ENCODE peak calls at places on chromosome 20, in four cellular contexts. One of them, this sample, is unnamed.

GRCh38 chr20:16125810-16126209 is 447.4 kb downstream of the KIF16B start:
- DNase-seq in colonic mucosa: no peak
- DNase-seq in left ventricle myocardium inferior: no peak
- DNase-seq in CD8-positive, alpha-beta T cell: no peak
- DNase-seq in this sample: no peak

GRCh38 chr20:34528921-34529297 is 12.7 kb downstream of the DYNLRB1 start:
- DNase-seq in CD8-positive, alpha-beta T cell: no peak
- DNase-seq in colonic mucosa: no peak
- DNase-seq in left ventricle myocardium inferior: peak
- DNase-seq in this sample: peak

GRCh38 chr20:5786930-5787826 is 37.0 kb downstream of the SHLD1 start:
- DNase-seq in colonic mucosa: no peak
- DNase-seq in CD8-positive, alpha-beta T cell: no peak
- DNase-seq in left ventricle myocardium inferior: no peak
- DNase-seq in this sample: peak

GRCh38 chr20:44454301-44454963 is 21.2 kb upstream of the TTPAL start:
- DNase-seq in colonic mucosa: no peak
- DNase-seq in CD8-positive, alpha-beta T cell: no peak
- DNase-seq in left ventricle myocardium inferior: no peak
- DNase-seq in this sample: no peak

GRCh38 chr20:38649275-38649891 is 47.8 kb downstream of the ARHGAP40 start:
- DNase-seq in left ventricle myocardium inferior: no peak
- DNase-seq in colonic mucosa: no peak
- DNase-seq in CD8-positive, alpha-beta T cell: no peak
- DNase-seq in this sample: no peak

GRCh38 chr20:38680492-38681118 is 43.7 kb upstream of the SLC32A1 start:
- DNase-seq in left ventricle myocardium inferior: no peak
- DNase-seq in CD8-positive, alpha-beta T cell: no peak
- DNase-seq in colonic mucosa: no peak
- DNase-seq in this sample: peak

GRCh38 chr20:9617062-9617461 is 102.7 kb downstream of the LAMP5 start:
- DNase-seq in colonic mucosa: peak
- DNase-seq in left ventricle myocardium inferior: peak
- DNase-seq in CD8-positive, alpha-beta T cell: peak
- DNase-seq in this sample: no peak

GRCh38 chr20:21100590-21101452 is 5.3 kb downstream of the LINC00237 start:
- DNase-seq in colonic mucosa: peak
- DNase-seq in CD8-positive, alpha-beta T cell: no peak
- DNase-seq in left ventricle myocardium inferior: no peak
- DNase-seq in this sample: no peak

GRCh38 chr20:55269913-55270312 is 735.4 kb downstream of the CBLN4 start:
- DNase-seq in CD8-positive, alpha-beta T cell: no peak
- DNase-seq in colonic mucosa: no peak
- DNase-seq in left ventricle myocardium inferior: no peak
- DNase-seq in this sample: no peak

GRCh38 chr20:3046677-3047462 is 1.0 kb downstream of the MRPS26 start:
- DNase-seq in left ventricle myocardium inferior: no peak
- DNase-seq in colonic mucosa: peak
- DNase-seq in CD8-positive, alpha-beta T cell: no peak
- DNase-seq in this sample: no peak

GRCh38 chr20:36881888-36882287 is 6.0 kb downstream of the TLDC2 start:
- DNase-seq in left ventricle myocardium inferior: no peak
- DNase-seq in CD8-positive, alpha-beta T cell: no peak
- DNase-seq in colonic mucosa: no peak
- DNase-seq in this sample: no peak

GRCh38 chr20:20237093-20237959 is 130.6 kb upstream of the INSM1 start:
- DNase-seq in CD8-positive, alpha-beta T cell: no peak
- DNase-seq in colonic mucosa: peak
- DNase-seq in left ventricle myocardium inferior: no peak
- DNase-seq in this sample: no peak

GRCh38 chr20:63394069-63394468 is 32.9 kb upstream of the CHRNA4 start:
- DNase-seq in colonic mucosa: no peak
- DNase-seq in CD8-positive, alpha-beta T cell: no peak
- DNase-seq in left ventricle myocardium inferior: no peak
- DNase-seq in this sample: no peak

GRCh38 chr20:37519508-37520416 is 1.3 kb upstream of the NNAT start:
- DNase-seq in CD8-positive, alpha-beta T cell: no peak
- DNase-seq in colonic mucosa: no peak
- DNase-seq in left ventricle myocardium inferior: no peak
- DNase-seq in this sample: no peak

GRCh38 chr20:53037621-53038020 is 65.5 kb downstream of the TSHZ2 start:
- DNase-seq in left ventricle myocardium inferior: no peak
- DNase-seq in CD8-positive, alpha-beta T cell: no peak
- DNase-seq in colonic mucosa: no peak
- DNase-seq in this sample: no peak

GRCh38 chr20:4607287-4607713 is 114.4 kb upstream of the PRND start:
- DNase-seq in CD8-positive, alpha-beta T cell: peak
- DNase-seq in colonic mucosa: peak
- DNase-seq in left ventricle myocardium inferior: no peak
- DNase-seq in this sample: no peak

GRCh38 chr20:19915111-19915798 is 101.9 kb upstream of the NAA20 start:
- DNase-seq in left ventricle myocardium inferior: no peak
- DNase-seq in CD8-positive, alpha-beta T cell: no peak
- DNase-seq in colonic mucosa: no peak
- DNase-seq in this sample: no peak

GRCh38 chr20:20466341-20466879 is 98.5 kb downstream of the INSM1 start:
- DNase-seq in CD8-positive, alpha-beta T cell: no peak
- DNase-seq in left ventricle myocardium inferior: no peak
- DNase-seq in colonic mucosa: no peak
- DNase-seq in this sample: no peak

GRCh38 chr20:1661542-1662299 is 4.1 kb upstream of the SIRPG start:
- DNase-seq in left ventricle myocardium inferior: no peak
- DNase-seq in colonic mucosa: no peak
- DNase-seq in CD8-positive, alpha-beta T cell: peak
- DNase-seq in this sample: no peak

DNA sequence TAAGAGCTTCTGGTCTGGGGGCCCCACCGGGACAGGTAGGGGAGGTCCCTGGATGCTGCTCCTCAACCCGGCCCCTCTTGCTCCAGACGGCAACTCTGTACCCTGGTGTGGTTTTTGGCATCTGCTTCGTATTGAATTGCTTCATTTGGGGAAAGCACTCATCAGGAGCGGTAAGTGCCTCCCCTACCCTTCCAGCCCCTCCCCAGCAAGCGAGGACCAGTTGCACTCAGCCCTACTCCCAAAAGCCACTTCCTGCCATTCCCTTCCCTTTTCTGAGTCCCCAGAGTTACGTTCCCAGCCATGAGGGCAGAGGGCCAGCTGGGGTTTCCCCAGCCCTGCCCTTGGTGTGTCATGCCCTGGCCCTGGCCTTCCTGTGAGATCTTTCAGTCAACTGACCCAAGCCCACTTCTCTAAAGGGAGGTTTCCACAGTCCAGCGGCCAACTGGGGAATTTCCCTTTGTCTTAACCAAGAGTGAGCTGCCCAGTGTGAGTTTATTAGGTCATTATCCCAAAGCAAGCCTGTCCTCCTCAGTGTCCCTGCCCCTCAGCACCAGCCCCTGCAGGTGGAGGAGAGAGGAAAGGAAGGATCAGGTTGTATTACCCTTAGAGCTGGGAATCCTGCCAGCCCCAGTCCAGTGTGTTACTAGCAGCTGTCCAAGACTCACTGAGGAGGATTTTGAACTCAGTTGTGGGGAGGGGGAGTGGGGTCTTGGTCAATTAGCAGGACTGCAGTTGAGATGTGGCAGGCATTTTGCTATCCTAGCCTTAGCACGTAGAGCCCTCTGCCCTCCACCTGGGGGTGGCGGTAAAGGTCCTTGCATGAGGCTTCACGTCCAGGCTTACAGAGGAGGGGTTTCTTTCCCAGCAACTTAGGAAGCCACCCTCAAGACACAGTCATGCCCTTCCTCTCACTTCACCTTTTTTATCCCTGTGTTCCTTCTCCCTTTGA is 45.8 kb downstream of the TM9SF4 start:
- DNase-seq in left ventricle myocardium inferior: peak
- DNase-seq in colonic mucosa: peak
- DNase-seq in CD8-positive, alpha-beta T cell: no peak
- DNase-seq in this sample: peak
- H3K27ac ChIP-seq in left ventricle myocardium inferior: peak
- H3K27ac ChIP-seq in colonic mucosa: peak
- H3K27ac ChIP-seq in CD8-positive, alpha-beta T cell: no peak
- H3K27ac ChIP-seq in this sample: no peak

GRCh38 chr20:7272512-7272911 is 505.0 kb downstream of the BMP2 start:
- DNase-seq in CD8-positive, alpha-beta T cell: no peak
- DNase-seq in colonic mucosa: no peak
- DNase-seq in left ventricle myocardium inferior: no peak
- DNase-seq in this sample: no peak
- TF ChIP-seq CTCF in CD8-positive, alpha-beta T cell: no peak
- TF ChIP-seq CTCF in colonic mucosa: no peak
- TF ChIP-seq CTCF in left ventricle myocardium inferior: peak
- TF ChIP-seq CTCF in this sample: no peak

DNA sequence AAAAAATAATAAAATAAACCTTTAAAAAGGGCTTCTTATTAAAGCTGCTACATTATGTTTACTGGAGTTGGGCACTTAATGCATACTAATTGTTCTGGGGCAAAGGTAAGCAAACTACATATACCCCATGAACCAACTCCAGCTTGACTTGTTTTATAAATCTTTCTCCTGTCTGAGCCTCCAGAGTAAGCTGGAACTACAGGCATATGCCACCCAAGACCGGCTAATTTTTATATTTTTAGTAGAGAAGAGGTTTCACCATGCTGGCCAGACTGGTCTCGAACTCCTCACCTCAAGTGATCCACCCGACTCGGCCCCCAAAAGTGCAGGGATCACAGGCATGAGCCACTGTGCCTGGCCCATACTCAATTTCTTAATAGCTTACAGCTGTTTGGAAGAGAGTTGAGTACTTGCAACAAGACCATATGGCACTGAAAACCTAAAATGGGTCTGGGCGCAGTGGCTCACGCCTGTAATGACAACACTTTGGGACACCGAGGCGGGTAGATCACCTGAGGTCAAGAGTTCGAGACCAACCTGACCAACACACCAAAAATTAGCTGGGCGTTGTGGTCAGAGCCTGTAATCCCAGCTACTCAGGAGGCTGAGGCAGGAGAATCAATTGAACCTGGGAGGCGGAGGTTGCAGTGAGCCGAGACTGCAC is 19.9 kb downstream of the ROMO1 start:
- DNase-seq in left ventricle myocardium inferior: no peak
- DNase-seq in colonic mucosa: no peak
- DNase-seq in CD8-positive, alpha-beta T cell: no peak
- DNase-seq in this sample: no peak
- H3K27ac ChIP-seq in left ventricle myocardium inferior: peak
- H3K27ac ChIP-seq in colonic mucosa: no peak
- H3K27ac ChIP-seq in CD8-positive, alpha-beta T cell: no peak
- H3K27ac ChIP-seq in this sample: no peak

GRCh38 chr20:50153153-50153499 is 397 bp downstream of the PEDS1 start:
- DNase-seq in colonic mucosa: peak
- DNase-seq in left ventricle myocardium inferior: no peak
- DNase-seq in CD8-positive, alpha-beta T cell: no peak
- DNase-seq in this sample: no peak

GRCh38 chr20:50151034-50151743 is 2.3 kb downstream of the PEDS1 start:
- DNase-seq in CD8-positive, alpha-beta T cell: no peak
- DNase-seq in left ventricle myocardium inferior: no peak
- DNase-seq in colonic mucosa: peak
- DNase-seq in this sample: no peak

GRCh38 chr20:50149481-50150254 is 3.9 kb downstream of the PEDS1 start:
- DNase-seq in CD8-positive, alpha-beta T cell: no peak
- DNase-seq in colonic mucosa: no peak
- DNase-seq in left ventricle myocardium inferior: no peak
- DNase-seq in this sample: no peak

GRCh38 chr20:50153500-50154377 is at the start of gene PEDS1:
- DNase-seq in CD8-positive, alpha-beta T cell: peak
- DNase-seq in left ventricle myocardium inferior: peak
- DNase-seq in colonic mucosa: peak
- DNase-seq in this sample: peak

GRCh38 chr20:50152394-50153152 is 950 bp downstream of the PEDS1 start:
- DNase-seq in colonic mucosa: peak
- DNase-seq in left ventricle myocardium inferior: no peak
- DNase-seq in CD8-positive, alpha-beta T cell: no peak
- DNase-seq in this sample: no peak
- TF ChIP-seq CTCF in colonic mucosa: no peak
- TF ChIP-seq CTCF in left ventricle myocardium inferior: no peak
- TF ChIP-seq CTCF in CD8-positive, alpha-beta T cell: no peak
- TF ChIP-seq CTCF in this sample: no peak

GRCh38 chr20:24785141-24785924 is 163.7 kb upstream of the CST7 start:
- DNase-seq in CD8-positive, alpha-beta T cell: no peak
- DNase-seq in left ventricle myocardium inferior: no peak
- DNase-seq in colonic mucosa: no peak
- DNase-seq in this sample: no peak
- H3K27ac ChIP-seq in CD8-positive, alpha-beta T cell: no peak
- H3K27ac ChIP-seq in left ventricle myocardium inferior: no peak
- H3K27ac ChIP-seq in colonic mucosa: no peak
- H3K27ac ChIP-seq in this sample: no peak

GRCh38 chr20:58837717-58838116 is 13.0 kb downstream of the GNAS-AS1 start:
- DNase-seq in left ventricle myocardium inferior: no peak
- DNase-seq in colonic mucosa: no peak
- DNase-seq in CD8-positive, alpha-beta T cell: no peak
- DNase-seq in this sample: no peak
- TF ChIP-seq CTCF in left ventricle myocardium inferior: no peak
- TF ChIP-seq CTCF in colonic mucosa: no peak
- TF ChIP-seq CTCF in CD8-positive, alpha-beta T cell: no peak
- TF ChIP-seq CTCF in this sample: no peak

DNA sequence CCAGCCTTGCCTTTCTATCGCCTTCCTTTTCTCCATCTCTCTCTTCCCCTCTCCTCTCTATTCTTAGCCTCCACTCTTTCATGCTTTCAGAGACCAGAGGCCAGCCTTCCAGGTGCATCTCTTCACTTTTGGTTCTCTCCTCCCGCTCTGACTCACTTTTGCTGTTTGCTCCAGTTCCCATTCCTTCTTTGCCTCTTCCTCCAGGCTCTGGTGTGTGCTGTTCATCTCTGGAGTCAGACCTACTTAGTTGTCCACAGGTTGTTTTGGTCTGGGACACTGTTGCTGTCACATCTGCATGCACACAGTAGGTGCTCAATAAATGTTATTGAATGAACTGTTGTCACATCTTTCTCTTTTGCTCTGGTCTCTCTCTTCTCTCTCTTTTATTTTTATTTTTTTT is 1.6 kb upstream of the CDH22 start:
- DNase-seq in colonic mucosa: no peak
- DNase-seq in left ventricle myocardium inferior: no peak
- DNase-seq in CD8-positive, alpha-beta T cell: no peak
- DNase-seq in this sample: no peak
- H3K27ac ChIP-seq in colonic mucosa: no peak
- H3K27ac ChIP-seq in left ventricle myocardium inferior: no peak
- H3K27ac ChIP-seq in CD8-positive, alpha-beta T cell: no peak
- H3K27ac ChIP-seq in this sample: no peak

GRCh38 chr20:41367956-41368355 is 1.3 kb upstream of the EMILIN3 start:
- DNase-seq in CD8-positive, alpha-beta T cell: no peak
- DNase-seq in left ventricle myocardium inferior: no peak
- DNase-seq in colonic mucosa: no peak
- DNase-seq in this sample: no peak
- TF ChIP-seq CTCF in CD8-positive, alpha-beta T cell: no peak
- TF ChIP-seq CTCF in left ventricle myocardium inferior: no peak
- TF ChIP-seq CTCF in colonic mucosa: no peak
- TF ChIP-seq CTCF in this sample: no peak

GRCh38 chr20:50516180-50516934 is 6.2 kb downstream of the PTPN1 start:
- DNase-seq in left ventricle myocardium inferior: no peak
- DNase-seq in CD8-positive, alpha-beta T cell: no peak
- DNase-seq in colonic mucosa: no peak
- DNase-seq in this sample: no peak
- H3K27ac ChIP-seq in left ventricle myocardium inferior: no peak
- H3K27ac ChIP-seq in CD8-positive, alpha-beta T cell: no peak
- H3K27ac ChIP-seq in colonic mucosa: peak
- H3K27ac ChIP-seq in this sample: no peak

GRCh38 chr20:12838261-12838866 is 170.4 kb upstream of the SPTLC3 start:
- DNase-seq in CD8-positive, alpha-beta T cell: no peak
- DNase-seq in left ventricle myocardium inferior: no peak
- DNase-seq in colonic mucosa: no peak
- DNase-seq in this sample: no peak
- TF ChIP-seq CTCF in CD8-positive, alpha-beta T cell: no peak
- TF ChIP-seq CTCF in left ventricle myocardium inferior: peak
- TF ChIP-seq CTCF in colonic mucosa: no peak
- TF ChIP-seq CTCF in this sample: no peak

This sample was measured in tibial artery.